ENCODE peak calls at places on chromosome 21, in six cellular contexts. B is effector memory CD8-positive, alpha-beta T cell; Z is GM19239; R is right cardiac atrium; G is activated CD4-positive, alpha-beta T cell treated with anti-CD3 and anti-CD28 coated beads, Interleukin-2, amount 50 U/mL, for 24 hours; M is NCI-H146. U is an unnamed sample.

GRCh38 chr21:45454924-45455315 is 50.0 kb downstream of the COL18A1 start:
- DNase-seq in Z (no peak), M (no peak), G (no peak), B (no peak), R (peak), U (no peak)

GRCh38 chr21:37342046-37342632 is 24.4 kb upstream of the DYRK1A start:
- DNase-seq in M (no peak), B (no peak), G (no peak), R (no peak), Z (no peak), U (no peak)

GRCh38 chr21:29130234-29130993 is at the start of gene MAP3K7CL:
- DNase-seq in M (no peak), G (no peak), B (no peak), R (peak), Z (no peak), U (no peak)

GRCh38 chr21:32186843-32187242 is 92.0 kb downstream of the MIS18A start:
- DNase-seq in R (no peak), Z (no peak), G (no peak), B (no peak), M (no peak), U (no peak)

GRCh38 chr21:44800971-44801467 is 601 bp downstream of the UBE2G2 start:
- DNase-seq in G (peak), B (peak), R (no peak), Z (peak), M (peak), U (peak)

GRCh38 chr21:33309778-33310177 is 15.0 kb upstream of the IFNAR1 start:
- DNase-seq in G (no peak), R (no peak), Z (no peak), B (no peak), M (no peak), U (no peak)

GRCh38 chr21:18663663-18664062 is 260.1 kb upstream of the TMPRSS15 start:
- DNase-seq in R (no peak), Z (no peak), M (no peak), G (no peak), B (no peak), U (no peak)

GRCh38 chr21:37087188-37087587 is 14.1 kb downstream of the TTC3 start:
- DNase-seq in R (no peak), G (no peak), M (no peak), Z (no peak), B (no peak), U (no peak)

GRCh38 chr21:14864211-14865021 is 200.4 kb downstream of the NRIP1 start:
- DNase-seq in R (peak), Z (no peak), G (peak), M (peak), B (no peak), U (no peak)

GRCh38 chr21:42692688-42693087 is 39.3 kb downstream of the PDE9A start:
- DNase-seq in B (no peak), M (no peak), R (no peak), Z (no peak), G (no peak), U (no peak)

GRCh38 chr21:18147678-18148077 is 97.0 kb upstream of the CHODL start:
- DNase-seq in B (no peak), M (no peak), G (no peak), Z (no peak), R (no peak), U (no peak)

GRCh38 chr21:38229260-38229877 is 27.4 kb upstream of the KCNJ15 start:
- DNase-seq in B (no peak), Z (no peak), G (no peak), R (no peak), M (no peak), U (no peak)

GRCh38 chr21:16084776-16085364 is 355.1 kb downstream of the USP25 start:
- DNase-seq in M (no peak), R (peak), B (no peak), Z (no peak), G (no peak), U (no peak)

GRCh38 chr21:34762761-34763160 is 94.0 kb downstream of the CLIC6 start:
- DNase-seq in R (no peak), M (no peak), B (no peak), G (no peak), Z (no peak), U (no peak)

GRCh38 chr21:34992736-34993135 is 56.4 kb downstream of the RUNX1 start:
- DNase-seq in G (no peak), M (no peak), B (no peak), R (no peak), Z (no peak), U (no peak)

GRCh38 chr21:38487906-38488639 is 10.2 kb downstream of the ERG start:
- DNase-seq in R (no peak), Z (no peak), M (peak), B (no peak), G (no peak), U (no peak)

GRCh38 chr21:39007532-39007931 is 175.7 kb downstream of the PSMG1 start:
- DNase-seq in M (no peak), G (no peak), R (no peak), B (no peak), Z (no peak), U (no peak)

GRCh38 chr21:9763306-9763705 is 758.1 kb upstream of the TPTE start:
- DNase-seq in R (no peak), G (no peak), Z (no peak), M (no peak), B (no peak), U (no peak)

GRCh38 chr21:14056771-14057191 is 154.0 kb downstream of the LIPI start:
- DNase-seq in B (no peak), Z (no peak), G (no peak), R (no peak), M (no peak), U (no peak)